ENCODE peak calls at places on chromosomes 1 and 21, in four cellular contexts. Y is CD8-positive, alpha-beta T cell; L is A673; R is AG04450. I is an unnamed sample.

GRCh38 chr1:65289449-65289848 is 19.9 kb upstream of the DNAJC6 start:
- DNase-seq in Y (no peak), L (no peak), R (no peak), I (no peak)

GRCh38 chr21:32099812-32100416 is 178.9 kb downstream of the MIS18A start:
- DNase-seq in Y (no peak), L (no peak), R (no peak), I (no peak)

GRCh38 chr1:15411593-15412487 is 2.2 kb downstream of the EFHD2 start:
- DNase-seq in Y (no peak), L (no peak), R (no peak), I (peak; percentile 80)

GRCh38 chr1:222654849-222655248 is 37.0 kb downstream of the MIA3 start:
- DNase-seq in Y (peak; percentile 55), L (peak; percentile 9), R (no peak), I (no peak)

GRCh38 chr1:121558514-121558913 is 373.7 kb downstream of the SRGAP2C start:
- DNase-seq in Y (no peak), L (peak; percentile 67), R (peak; percentile 63), I (no peak)

GRCh38 chr1:48677306-48678287 is 99.1 kb downstream of the BEND5 start:
- DNase-seq in Y (no peak), L (peak; percentile 73), R (no peak), I (peak; percentile 84)

GRCh38 chr1:24849653-24850295 is 80.3 kb downstream of the RUNX3 start:
- DNase-seq in Y (no peak), L (peak; percentile 49), R (no peak), I (no peak)

GRCh38 chr1:151512326-151512725 is 1.1 kb downstream of the CGN start:
- DNase-seq in Y (no peak), L (no peak), R (no peak), I (no peak)

GRCh38 chr21:44267655-44268142 is 6.0 kb upstream of the DNMT3L start:
- DNase-seq in Y (no peak), L (no peak), R (no peak), I (no peak)

GRCh38 chr1:77438239-77438913 is 156.6 kb downstream of the AK5 start:
- DNase-seq in Y (no peak), L (peak; percentile 58), R (peak; percentile 52), I (no peak)

GRCh38 chr21:31416465-31416864 is 72.4 kb upstream of the TIAM1 start:
- DNase-seq in Y (no peak), L (no peak), R (no peak), I (no peak)

GRCh38 chr1:229430761-229431269 is 3.1 kb downstream of the ACTA1 start:
- DNase-seq in Y (no peak), L (peak; percentile 73), R (no peak), I (peak; percentile 74)

GRCh38 chr1:55539652-55540512 is 324.7 kb upstream of the USP24 start:
- DNase-seq in Y (no peak), L (no peak), R (no peak), I (no peak)

GRCh38 chr1:87942165-87942564 is 613.5 kb downstream of the LMO4 start:
- DNase-seq in Y (no peak), L (no peak), R (no peak), I (no peak)

GRCh38 chr1:46767649-46768282 is 31.1 kb upstream of the CYP4B1 start:
- DNase-seq in Y (no peak), L (no peak), R (no peak), I (peak; percentile 83)

GRCh38 chr21:36646011-36646410 is 52.9 kb upstream of the SIM2 start:
- DNase-seq in Y (no peak), L (no peak), R (no peak), I (no peak)

GRCh38 chr1:16012590-16013219 is 5.1 kb downstream of the HSPB7 start:
- DNase-seq in Y (no peak), L (peak; percentile 58), R (no peak), I (peak; percentile 87)

GRCh38 chr1:110875216-110875731 is 2.3 kb downstream of the CD53 start:
- DNase-seq in Y (peak; percentile 30), L (no peak), R (no peak), I (no peak)

GRCh38 chr1:109370712-109371270 is 26.9 kb downstream of the SORT1 start:
- DNase-seq in Y (no peak), L (no peak), R (peak; percentile 90), I (no peak)

GRCh38 chr1:192698731-192699130 is 62.8 kb downstream of the RGS13 start:
- DNase-seq in Y (no peak), L (no peak), R (no peak), I (no peak)

GRCh38 chr1:241990040-241990439 is 8.9 kb downstream of the MAP1LC3C start:
- DNase-seq in Y (no peak), L (no peak), R (peak; percentile 71), I (peak; percentile 71)

GRCh38 chr21:31914472-31914871 is 41.7 kb downstream of the HUNK start:
- DNase-seq in Y (no peak), L (no peak), R (no peak), I (no peak)

GRCh38 chr1:59293849-59294248 is 3.0 kb upstream of the FGGY start:
- DNase-seq in Y (no peak), L (no peak), R (no peak), I (no peak)

GRCh38 chr1:247576514-247576913 is 11.6 kb upstream of the OR2G2 start:
- DNase-seq in Y (no peak), L (peak; percentile 34), R (no peak), I (no peak)

GRCh38 chr21:42397291-42398129 is 1.7 kb upstream of the TMPRSS3 start:
- DNase-seq in Y (no peak), L (peak; percentile 18), R (no peak), I (peak; percentile 38)

GRCh38 chr21:36516271-36516670 is 36.3 kb upstream of the CLDN14 start:
- DNase-seq in Y (no peak), L (no peak), R (no peak), I (no peak)

GRCh38 chr1:12166834-12167492 is at the start of gene TNFRSF1B:
- DNase-seq in Y (peak; percentile 55), L (no peak), R (no peak), I (peak; percentile 88)

GRCh38 chr1:36977736-36978314 is 56.5 kb downstream of the GRIK3 start:
- DNase-seq in Y (no peak), L (peak; percentile 16), R (no peak), I (no peak)

GRCh38 chr1:17653728-17654351 is 101.3 kb upstream of the ACTL8 start:
- DNase-seq in Y (no peak), L (peak; percentile 45), R (peak; percentile 18), I (no peak)

GRCh38 chr1:209643295-209644020 is 8.8 kb downstream of the LAMB3 start:
- DNase-seq in Y (no peak), L (no peak), R (no peak), I (no peak)

GRCh38 chr1:26168410-26169167 is at the start of gene C1orf232:
- DNase-seq in Y (no peak), L (no peak), R (no peak), I (no peak)

GRCh38 chr1:7335224-7335879 is 435.7 kb upstream of the VAMP3 start:
- DNase-seq in Y (no peak), L (no peak), R (no peak), I (no peak)

GRCh38 chr1:203520315-203520714 is 26.4 kb downstream of the OPTC start:
- DNase-seq in Y (no peak), L (no peak), R (no peak), I (no peak)

GRCh38 chr1:155717041-155717440 is 28.1 kb downstream of the DAP3 start:
- DNase-seq in Y (no peak), L (no peak), R (no peak), I (no peak)
- H3K27ac ChIP-seq in Y (no peak overlapping the region), L (no peak overlapping the region), R (no peak overlapping the region), I (no peak overlapping the region)

GRCh38 chr1:98035587-98035986 is 114.8 kb upstream of the DPYD start:
- DNase-seq in Y (no peak), L (no peak), R (no peak), I (no peak)
- H3K27ac ChIP-seq in Y (no peak overlapping the region), L (no peak overlapping the region), R (no peak overlapping the region), I (no peak overlapping the region)

GRCh38 chr1:107547363-107548155 is 406.7 kb downstream of the NTNG1 start:
- DNase-seq in Y (no peak), L (no peak), R (no peak), I (no peak)

GRCh38 chr1:107548276-107548675 is 407.4 kb downstream of the NTNG1 start:
- DNase-seq in Y (no peak), L (no peak), R (no peak), I (no peak)

GRCh38 chr1:107551491-107551890 is 410.7 kb downstream of the NTNG1 start:
- DNase-seq in Y (no peak), L (no peak), R (no peak), I (no peak)

GRCh38 chr1:107549152-107549810 is 408.4 kb downstream of the NTNG1 start:
- DNase-seq in Y (no peak), L (no peak), R (no peak), I (no peak)

DNA sequence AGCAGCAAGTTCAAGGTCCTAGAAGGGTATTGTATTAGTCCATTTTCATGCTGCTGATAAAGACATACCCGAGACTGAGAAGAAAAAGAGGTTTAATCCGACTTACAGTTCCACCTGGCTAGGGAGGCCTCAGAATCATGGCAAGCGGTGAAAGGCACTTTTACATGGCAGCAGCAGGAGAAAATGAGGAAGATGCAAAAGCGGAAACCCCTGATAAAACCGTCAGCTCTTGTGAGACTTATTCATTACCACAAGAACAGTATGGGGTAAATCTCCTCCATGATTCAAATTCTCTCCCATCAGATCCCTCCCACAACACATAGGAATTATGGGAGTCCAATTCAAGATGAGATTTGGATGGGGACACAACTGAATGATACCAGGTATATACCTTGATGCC is 409.5 kb downstream of the NTNG1 start:
- DNase-seq in Y (no peak), L (no peak), R (no peak), I (no peak)
- H3K27ac ChIP-seq in Y (no peak overlapping the region), L (no peak overlapping the region), R (no peak overlapping the region), I (no peak overlapping the region)

GRCh38 chr1:9316080-9316444 is 23.4 kb downstream of the SPSB1 start:
- DNase-seq in Y (no peak), L (no peak), R (no peak), I (no peak)
- H3K27ac ChIP-seq in Y (no peak overlapping the region), L (no peak overlapping the region), R (peak overlapping the region; percentile 87), I (no peak overlapping the region)

GRCh38 chr1:234666206-234666605 is 56.2 kb upstream of the IRF2BP2 start:
- DNase-seq in Y (no peak), L (no peak), R (no peak), I (no peak)

GRCh38 chr1:234669499-234669898 is 59.5 kb upstream of the IRF2BP2 start:
- DNase-seq in Y (no peak), L (no peak), R (no peak), I (no peak)

GRCh38 chr1:234668577-234668955 is 58.6 kb upstream of the IRF2BP2 start:
- DNase-seq in Y (no peak), L (no peak), R (no peak), I (no peak)

GRCh38 chr1:234667891-234668576 is 58.1 kb upstream of the IRF2BP2 start:
- DNase-seq in Y (no peak), L (no peak), R (no peak), I (no peak)

DNA sequence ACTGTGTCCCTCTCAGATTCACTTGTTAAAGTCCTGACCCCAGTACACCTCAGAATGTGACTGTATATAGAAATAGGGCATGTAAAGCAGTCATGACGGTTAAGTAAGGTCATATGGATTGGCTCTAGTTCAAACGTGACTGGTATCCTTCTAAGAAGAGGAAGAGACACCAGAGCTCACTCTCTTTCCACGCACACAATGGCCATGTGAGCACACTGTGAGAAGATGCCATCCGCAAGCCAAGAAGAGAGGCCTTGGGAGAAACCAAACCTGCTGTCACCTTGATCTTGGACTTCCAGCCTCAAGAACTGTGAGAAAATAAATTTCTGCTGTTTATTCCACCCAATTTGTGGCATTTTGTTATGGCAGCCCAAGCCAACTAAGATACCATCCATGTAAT is 56.8 kb upstream of the IRF2BP2 start:
- DNase-seq in Y (no peak), L (no peak), R (no peak), I (no peak)
- H3K27ac ChIP-seq in Y (no peak overlapping the region), L (no peak overlapping the region), R (no peak overlapping the region), I (no peak overlapping the region)

GRCh38 chr1:180155202-180155682 is 573 bp downstream of the QSOX1 start:
- DNase-seq in Y (peak; percentile 7), L (peak; percentile 38), R (no peak), I (no peak)
- H3K27ac ChIP-seq in Y (peak overlapping the region; percentile 60), L (peak overlapping the region; percentile 47), R (peak overlapping the region; percentile 63), I (peak overlapping the region; percentile 88)

I was measured in upper lobe of right lung.